ENCODE peak calls at places on chromosome 11, in six cellular contexts. One of them, this sample, is unnamed.

GRCh38 chr11:28144808-28145207 is 36.6 kb downstream of the METTL15 start:
- DNase-seq in mesenchymal stem cell: peak; percentile 23
- DNase-seq in H1: no peak
- DNase-seq in neuronal stem cell: no peak
- DNase-seq in IMR-90: peak; percentile 12
- DNase-seq in trophoblast cell: no peak
- DNase-seq in this sample: no peak

GRCh38 chr11:95516786-95517185 is 272.8 kb downstream of the FAM76B start:
- DNase-seq in trophoblast cell: no peak
- DNase-seq in mesenchymal stem cell: peak; percentile 83
- DNase-seq in IMR-90: peak; percentile 83
- DNase-seq in H1: no peak
- DNase-seq in neuronal stem cell: no peak
- DNase-seq in this sample: no peak

GRCh38 chr11:3840870-3841425 is at the start of gene RHOG:
- DNase-seq in neuronal stem cell: peak; percentile 58
- DNase-seq in mesenchymal stem cell: peak; percentile 92
- DNase-seq in H1: no peak
- DNase-seq in trophoblast cell: peak; percentile 69
- DNase-seq in IMR-90: peak; percentile 76
- DNase-seq in this sample: peak; percentile 85

GRCh38 chr11:76793391-76793811 is 10.2 kb downstream of the TSKU start:
- DNase-seq in mesenchymal stem cell: no peak
- DNase-seq in H1: no peak
- DNase-seq in neuronal stem cell: peak; percentile 61
- DNase-seq in trophoblast cell: no peak
- DNase-seq in IMR-90: no peak
- DNase-seq in this sample: no peak

GRCh38 chr11:119486691-119487259 is 63.8 kb upstream of the THY1 start:
- DNase-seq in IMR-90: no peak
- DNase-seq in neuronal stem cell: no peak
- DNase-seq in trophoblast cell: no peak
- DNase-seq in mesenchymal stem cell: no peak
- DNase-seq in H1: no peak
- DNase-seq in this sample: peak; percentile 13

GRCh38 chr11:124672531-124673215 is 866 bp downstream of the SIAE start:
- DNase-seq in trophoblast cell: no peak
- DNase-seq in neuronal stem cell: no peak
- DNase-seq in IMR-90: no peak
- DNase-seq in H1: no peak
- DNase-seq in mesenchymal stem cell: no peak
- DNase-seq in this sample: no peak

GRCh38 chr11:12274056-12274455 is 103.3 kb upstream of the PARVA start:
- DNase-seq in IMR-90: no peak
- DNase-seq in neuronal stem cell: no peak
- DNase-seq in mesenchymal stem cell: no peak
- DNase-seq in H1: no peak
- DNase-seq in trophoblast cell: no peak
- DNase-seq in this sample: no peak

GRCh38 chr11:720642-721346 is 14.8 kb downstream of the EPS8L2 start:
- DNase-seq in mesenchymal stem cell: no peak
- DNase-seq in IMR-90: peak; percentile 29
- DNase-seq in H1: no peak
- DNase-seq in neuronal stem cell: peak; percentile 56
- DNase-seq in trophoblast cell: no peak
- DNase-seq in this sample: peak; percentile 94

DNA sequence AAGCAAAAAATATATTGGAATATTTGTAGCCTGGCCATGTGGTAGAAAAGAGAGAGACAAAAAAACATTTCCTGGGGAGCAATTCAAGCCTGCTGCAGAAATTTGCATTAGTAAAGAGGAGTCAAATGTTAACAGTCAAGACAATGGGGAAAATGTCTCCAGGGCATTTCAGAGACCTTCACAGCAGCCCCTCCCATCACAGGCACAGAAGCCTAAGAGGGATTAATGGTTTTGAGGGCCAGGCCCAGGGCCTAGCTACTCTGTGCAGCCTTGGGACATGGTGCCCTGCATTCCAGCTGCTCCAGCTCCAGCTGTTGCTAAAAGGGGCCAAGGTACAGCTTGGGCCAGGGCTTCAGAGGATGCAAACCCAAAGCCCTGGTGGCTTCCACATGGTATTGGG is 46.8 kb downstream of the PGR start:
- DNase-seq in trophoblast cell: no peak
- DNase-seq in IMR-90: no peak
- DNase-seq in neuronal stem cell: no peak
- DNase-seq in H1: peak; percentile 7
- DNase-seq in mesenchymal stem cell: no peak
- DNase-seq in this sample: peak; percentile 43
- H4K91ac ChIP-seq in trophoblast cell: no peak overlapping the region
- H4K91ac ChIP-seq in IMR-90: no peak overlapping the region
- H4K91ac ChIP-seq in neuronal stem cell: no peak overlapping the region
- H4K91ac ChIP-seq in H1: no peak overlapping the region
- H4K91ac ChIP-seq in mesenchymal stem cell: no peak overlapping the region
- H4K91ac ChIP-seq in this sample: no peak overlapping the region

GRCh38 chr11:71949034-71949433 is 20.2 kb downstream of the RNF121 start:
- DNase-seq in mesenchymal stem cell: no peak
- DNase-seq in trophoblast cell: no peak
- DNase-seq in IMR-90: no peak
- DNase-seq in H1: no peak
- DNase-seq in neuronal stem cell: no peak
- DNase-seq in this sample: no peak
- H4K91ac ChIP-seq in mesenchymal stem cell: no peak overlapping the region
- H4K91ac ChIP-seq in trophoblast cell: no peak overlapping the region
- H4K91ac ChIP-seq in IMR-90: no peak overlapping the region
- H4K91ac ChIP-seq in H1: no peak overlapping the region
- H4K91ac ChIP-seq in neuronal stem cell: no peak overlapping the region
- H4K91ac ChIP-seq in this sample: no peak overlapping the region

DNA sequence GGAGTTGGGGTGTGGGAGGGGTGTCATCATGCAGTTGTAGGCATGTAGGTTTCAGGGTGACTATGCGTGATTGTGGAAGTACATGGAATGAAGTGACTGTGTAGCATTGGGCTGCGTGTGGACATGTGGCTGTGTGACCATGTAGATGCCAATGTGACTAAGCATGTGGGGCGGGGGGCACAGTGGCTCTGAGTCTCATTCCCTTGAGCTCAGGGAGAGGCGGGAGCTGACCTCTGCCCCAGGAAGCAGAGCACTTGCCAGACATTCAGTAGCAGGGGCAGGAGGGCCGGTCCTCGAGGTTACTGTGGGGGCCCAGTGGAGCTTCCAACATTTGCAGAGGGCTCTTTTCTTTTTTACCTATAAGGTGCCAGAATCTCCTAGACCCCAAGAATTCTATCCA is 440 bp upstream of the KLHL35 start:
- DNase-seq in neuronal stem cell: no peak
- DNase-seq in IMR-90: no peak
- DNase-seq in mesenchymal stem cell: no peak
- DNase-seq in trophoblast cell: no peak
- DNase-seq in H1: no peak
- DNase-seq in this sample: no peak
- H4K91ac ChIP-seq in neuronal stem cell: peak overlapping the region; percentile 90
- H4K91ac ChIP-seq in IMR-90: no peak overlapping the region
- H4K91ac ChIP-seq in mesenchymal stem cell: no peak overlapping the region
- H4K91ac ChIP-seq in trophoblast cell: no peak overlapping the region
- H4K91ac ChIP-seq in H1: peak overlapping the region; percentile 92
- H4K91ac ChIP-seq in this sample: no peak overlapping the region

DNA sequence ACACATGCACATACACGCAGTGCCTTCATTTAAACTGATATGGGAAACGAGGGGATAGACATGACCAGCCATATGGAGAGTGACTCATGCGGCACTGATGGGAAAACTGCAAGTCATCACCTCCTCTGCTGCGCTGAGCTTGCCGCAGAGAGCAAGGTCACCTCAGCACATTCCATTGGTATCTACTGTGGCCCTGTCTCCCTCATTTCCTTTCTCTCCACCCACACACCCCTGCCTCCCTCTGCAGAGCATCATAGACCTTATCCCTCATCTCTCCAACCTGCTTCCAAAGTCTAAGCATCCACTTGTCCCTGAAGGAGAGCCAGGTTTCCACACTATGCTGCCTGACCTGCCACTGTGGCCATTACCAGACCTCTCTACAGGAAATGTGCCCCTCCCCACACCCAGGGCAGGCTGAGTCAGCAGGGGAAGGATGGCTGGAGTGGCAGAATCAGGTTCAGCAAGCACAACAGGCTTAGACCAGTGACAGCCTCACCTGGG is 116.9 kb upstream of the SNX19 start:
- DNase-seq in H1: no peak
- DNase-seq in mesenchymal stem cell: peak; percentile 92
- DNase-seq in IMR-90: peak; percentile 99
- DNase-seq in neuronal stem cell: no peak
- DNase-seq in trophoblast cell: peak; percentile 39
- DNase-seq in this sample: peak; percentile 69
- H4K91ac ChIP-seq in H1: no peak overlapping the region
- H4K91ac ChIP-seq in mesenchymal stem cell: peak overlapping the region; percentile 89
- H4K91ac ChIP-seq in IMR-90: peak overlapping the region; percentile 86
- H4K91ac ChIP-seq in neuronal stem cell: no peak overlapping the region
- H4K91ac ChIP-seq in trophoblast cell: no peak overlapping the region
- H4K91ac ChIP-seq in this sample: no peak overlapping the region

GRCh38 chr11:65476632-65477270 is 22.1 kb upstream of the MALAT1 start:
- DNase-seq in neuronal stem cell: no peak
- DNase-seq in mesenchymal stem cell: peak; percentile 49
- DNase-seq in trophoblast cell: peak; percentile 14
- DNase-seq in H1: no peak
- DNase-seq in IMR-90: no peak
- DNase-seq in this sample: no peak
- H4K91ac ChIP-seq in neuronal stem cell: no peak overlapping the region
- H4K91ac ChIP-seq in mesenchymal stem cell: peak overlapping the region; percentile 99
- H4K91ac ChIP-seq in trophoblast cell: peak overlapping the region; percentile 94
- H4K91ac ChIP-seq in H1: peak overlapping the region; percentile 45
- H4K91ac ChIP-seq in IMR-90: peak overlapping the region; percentile 93
- H4K91ac ChIP-seq in this sample: no peak overlapping the region

GRCh38 chr11:18332302-18332701 is 9.9 kb downstream of the GTF2H1 start:
- DNase-seq in H1: peak; percentile 19
- DNase-seq in neuronal stem cell: no peak
- DNase-seq in IMR-90: no peak
- DNase-seq in trophoblast cell: no peak
- DNase-seq in mesenchymal stem cell: no peak
- DNase-seq in this sample: no peak

GRCh38 chr11:18332891-18333290 is 10.5 kb downstream of the GTF2H1 start:
- DNase-seq in H1: no peak
- DNase-seq in IMR-90: no peak
- DNase-seq in neuronal stem cell: no peak
- DNase-seq in trophoblast cell: no peak
- DNase-seq in mesenchymal stem cell: no peak
- DNase-seq in this sample: no peak

GRCh38 chr11:18329196-18329870 is 7.0 kb downstream of the GTF2H1 start:
- DNase-seq in trophoblast cell: no peak
- DNase-seq in H1: no peak
- DNase-seq in IMR-90: no peak
- DNase-seq in mesenchymal stem cell: no peak
- DNase-seq in neuronal stem cell: no peak
- DNase-seq in this sample: no peak

GRCh38 chr11:18330921-18331320 is 8.6 kb downstream of the GTF2H1 start:
- DNase-seq in H1: no peak
- DNase-seq in neuronal stem cell: no peak
- DNase-seq in mesenchymal stem cell: no peak
- DNase-seq in trophoblast cell: no peak
- DNase-seq in IMR-90: no peak
- DNase-seq in this sample: no peak
- H4K91ac ChIP-seq in H1: no peak overlapping the region
- H4K91ac ChIP-seq in neuronal stem cell: no peak overlapping the region
- H4K91ac ChIP-seq in mesenchymal stem cell: no peak overlapping the region
- H4K91ac ChIP-seq in trophoblast cell: no peak overlapping the region
- H4K91ac ChIP-seq in IMR-90: no peak overlapping the region
- H4K91ac ChIP-seq in this sample: no peak overlapping the region

GRCh38 chr11:118033443-118033842 is 43.4 kb upstream of the TMPRSS4 start:
- DNase-seq in mesenchymal stem cell: no peak
- DNase-seq in IMR-90: no peak
- DNase-seq in neuronal stem cell: no peak
- DNase-seq in trophoblast cell: no peak
- DNase-seq in H1: no peak
- DNase-seq in this sample: no peak

GRCh38 chr11:118028626-118029025 is 42.4 kb downstream of the IL10RA start:
- DNase-seq in IMR-90: no peak
- DNase-seq in H1: no peak
- DNase-seq in mesenchymal stem cell: no peak
- DNase-seq in neuronal stem cell: no peak
- DNase-seq in trophoblast cell: no peak
- DNase-seq in this sample: no peak

GRCh38 chr11:118027694-118028093 is 41.5 kb downstream of the IL10RA start:
- DNase-seq in mesenchymal stem cell: no peak
- DNase-seq in trophoblast cell: no peak
- DNase-seq in neuronal stem cell: no peak
- DNase-seq in H1: no peak
- DNase-seq in IMR-90: no peak
- DNase-seq in this sample: no peak
- H4K91ac ChIP-seq in mesenchymal stem cell: no peak overlapping the region
- H4K91ac ChIP-seq in trophoblast cell: no peak overlapping the region
- H4K91ac ChIP-seq in neuronal stem cell: no peak overlapping the region
- H4K91ac ChIP-seq in H1: no peak overlapping the region
- H4K91ac ChIP-seq in IMR-90: no peak overlapping the region
- H4K91ac ChIP-seq in this sample: no peak overlapping the region

GRCh38 chr11:1757861-1758610 is 5.7 kb downstream of the CTSD start:
- DNase-seq in trophoblast cell: no peak
- DNase-seq in H1: no peak
- DNase-seq in IMR-90: no peak
- DNase-seq in mesenchymal stem cell: no peak
- DNase-seq in neuronal stem cell: no peak
- DNase-seq in this sample: no peak
- H4K91ac ChIP-seq in trophoblast cell: no peak overlapping the region
- H4K91ac ChIP-seq in H1: no peak overlapping the region
- H4K91ac ChIP-seq in IMR-90: no peak overlapping the region
- H4K91ac ChIP-seq in mesenchymal stem cell: peak overlapping the region; percentile 55
- H4K91ac ChIP-seq in neuronal stem cell: no peak overlapping the region
- H4K91ac ChIP-seq in this sample: no peak overlapping the region

GRCh38 chr11:111605681-111606080 is 3.4 kb downstream of the SIK2 start:
- DNase-seq in neuronal stem cell: no peak
- DNase-seq in IMR-90: no peak
- DNase-seq in trophoblast cell: no peak
- DNase-seq in mesenchymal stem cell: no peak
- DNase-seq in H1: no peak
- DNase-seq in this sample: no peak

GRCh38 chr11:111606986-111607385 is 4.7 kb downstream of the SIK2 start:
- DNase-seq in trophoblast cell: peak; percentile 22
- DNase-seq in mesenchymal stem cell: no peak
- DNase-seq in H1: no peak
- DNase-seq in neuronal stem cell: no peak
- DNase-seq in IMR-90: peak; percentile 37
- DNase-seq in this sample: no peak

GRCh38 chr11:111604392-111605009 is 2.3 kb downstream of the SIK2 start:
- DNase-seq in mesenchymal stem cell: peak; percentile 67
- DNase-seq in trophoblast cell: peak; percentile 80
- DNase-seq in IMR-90: peak; percentile 45
- DNase-seq in H1: no peak
- DNase-seq in neuronal stem cell: peak; percentile 40
- DNase-seq in this sample: no peak

GRCh38 chr11:111603633-111604130 is 1.4 kb downstream of the SIK2 start:
- DNase-seq in trophoblast cell: peak; percentile 58
- DNase-seq in IMR-90: no peak
- DNase-seq in neuronal stem cell: no peak
- DNase-seq in H1: no peak
- DNase-seq in mesenchymal stem cell: peak; percentile 35
- DNase-seq in this sample: no peak

GRCh38 chr11:111607751-111608150 is 5.5 kb downstream of the SIK2 start:
- DNase-seq in IMR-90: no peak
- DNase-seq in mesenchymal stem cell: no peak
- DNase-seq in trophoblast cell: no peak
- DNase-seq in neuronal stem cell: no peak
- DNase-seq in H1: no peak
- DNase-seq in this sample: no peak
- H4K91ac ChIP-seq in IMR-90: no peak overlapping the region
- H4K91ac ChIP-seq in mesenchymal stem cell: no peak overlapping the region
- H4K91ac ChIP-seq in trophoblast cell: no peak overlapping the region
- H4K91ac ChIP-seq in neuronal stem cell: no peak overlapping the region
- H4K91ac ChIP-seq in H1: no peak overlapping the region
- H4K91ac ChIP-seq in this sample: no peak overlapping the region

This sample was measured in H9.